ENCODE peak calls at places on chromosomes 16 and 17, in nine cellular contexts. Q is left ventricle myocardium superior, C is ascending aorta, L is AG08395, S is GM13977, D is iPS-NIHi11, I is HT-29, X is GM10248, M is ELF-1. T is an unnamed sample.

GRCh38 chr17:17028059-17028877 is 14.0 kb upstream of the MPRIP start:
- DNase-seq in I (peak), L (peak), M (peak), Q (peak), D (peak), X (no peak), C (no peak), S (no peak), T (no peak)

GRCh38 chr16:14958970-14959369 is 15.9 kb upstream of the PDXDC1 start:
- DNase-seq in M (peak), X (no peak), Q (no peak), L (peak), I (no peak), D (peak), S (no peak), C (no peak), T (no peak)

GRCh38 chr17:28550858-28551257 is 1.6 kb downstream of the UNC119 start:
- DNase-seq in S (peak), Q (no peak), M (no peak), I (no peak), C (no peak), D (no peak), X (no peak), L (no peak), T (no peak)

GRCh38 chr16:2841606-2842339 is 11.7 kb downstream of the ZG16B start:
- DNase-seq in L (no peak), C (no peak), I (peak), Q (no peak), X (no peak), S (no peak), M (no peak), D (no peak), T (peak)

GRCh38 chr17:1273492-1274242 is 3.4 kb downstream of the BHLHA9 start:
- DNase-seq in S (no peak), L (no peak), Q (no peak), C (no peak), I (no peak), D (no peak), M (no peak), X (no peak), T (no peak)

GRCh38 chr16:84268661-84269060 is 26.0 kb upstream of the WFDC1 start:
- DNase-seq in X (no peak), I (no peak), M (no peak), L (no peak), Q (no peak), S (no peak), D (no peak), C (no peak), T (no peak)

GRCh38 chr17:9900019-9900594 is 5.0 kb downstream of the RCVRN start:
- DNase-seq in C (no peak), L (peak), X (no peak), Q (no peak), M (peak), S (no peak), D (no peak), I (no peak), T (no peak)

GRCh38 chr16:30187971-30188561 is 4.7 kb downstream of the CORO1A start:
- DNase-seq in D (no peak), Q (peak), L (no peak), M (no peak), I (no peak), S (no peak), C (no peak), X (no peak), T (no peak)

GRCh38 chr16:78443780-78444422 is 344.4 kb downstream of the WWOX start:
- DNase-seq in M (no peak), I (no peak), S (no peak), C (no peak), D (no peak), L (no peak), X (no peak), Q (no peak), T (peak)

GRCh38 chr16:3364774-3365427 is 9.2 kb downstream of the OR2C1 start:
- DNase-seq in Q (peak), M (peak), X (peak), D (peak), S (peak), C (peak), L (peak), I (peak), T (peak)

GRCh38 chr16:11063432-11064201 is 119.3 kb downstream of the CLEC16A start:
- DNase-seq in I (no peak), X (no peak), L (no peak), C (no peak), D (no peak), M (no peak), Q (no peak), S (no peak), T (peak)

GRCh38 chr17:37399404-37399803 is 7.2 kb downstream of the ACACA start:
- DNase-seq in X (no peak), L (no peak), M (no peak), I (no peak), Q (no peak), C (no peak), D (no peak), S (no peak), T (no peak)

GRCh38 chr16:86740817-86741799 is 162.8 kb downstream of the FOXL1 start:
- DNase-seq in Q (peak), I (peak), C (peak), S (no peak), L (peak), X (no peak), D (peak), M (peak), T (peak)

GRCh38 chr16:14289692-14290340 is 218.7 kb downstream of the MRTFB start:
- DNase-seq in I (peak), S (no peak), X (no peak), D (peak), M (peak), Q (no peak), L (no peak), C (no peak), T (no peak)

GRCh38 chr17:51079049-51079448 is 41.6 kb downstream of the SPAG9 start:
- DNase-seq in D (no peak), L (peak), Q (no peak), M (no peak), I (no peak), C (no peak), X (no peak), S (no peak), T (no peak)

GRCh38 chr16:29192329-29193247 is 207.7 kb downstream of the LAT start:
- DNase-seq in I (no peak), L (no peak), S (no peak), X (no peak), D (no peak), C (no peak), M (no peak), Q (no peak), T (peak)

GRCh38 chr17:65278050-65278819 is 141.1 kb downstream of the RGS9 start:
- DNase-seq in X (peak), Q (peak), I (peak), M (peak), S (peak), C (no peak), D (peak), L (peak), T (no peak)

T was measured in tibial artery.